ENCODE peak calls at places on chromosome 17, in nine cellular contexts. Z, V, S, L, W, G, Q, U and E are unnamed samples.

GRCh38 chr17:62931101-62931500 is 34.9 kb upstream of the TANC2 start:
- DNase-seq in Z (no peak), V (no peak), S (no peak), L (no peak), W (no peak), G (no peak), Q (peak), U (no peak), E (peak)

GRCh38 chr17:27072885-27073284 is 221.0 kb upstream of the WSB1 start:
- DNase-seq in Z (no peak), V (no peak), S (no peak), L (no peak), W (no peak), G (no peak), Q (no peak), U (no peak), E (no peak)

GRCh38 chr17:63524051-63524450 is 893 bp downstream of the KCNH6 start:
- DNase-seq in Z (no peak), V (no peak), S (no peak), L (no peak), W (no peak), G (no peak), Q (no peak), U (no peak), E (no peak)

GRCh38 chr17:77738666-77739531 is 219.6 kb upstream of the TNRC6C start:
- DNase-seq in Z (no peak), V (peak), S (no peak), L (no peak), W (peak), G (peak), Q (no peak), U (no peak), E (no peak)

GRCh38 chr17:14791221-14791620 is 473.9 kb downstream of the PMP22 start:
- DNase-seq in Z (no peak), V (no peak), S (no peak), L (no peak), W (no peak), G (no peak), Q (no peak), U (no peak), E (peak)

GRCh38 chr17:19645608-19646250 is 2.8 kb upstream of the ALDH3A2 start:
- DNase-seq in Z (peak), V (no peak), S (peak), L (no peak), W (peak), G (peak), Q (no peak), U (peak), E (peak)

GRCh38 chr17:45579529-45580495 is 89.3 kb upstream of the PLEKHM1 start:
- DNase-seq in Z (no peak), V (no peak), S (peak), L (no peak), W (no peak), G (no peak), Q (no peak), U (peak), E (no peak)

GRCh38 chr17:48486557-48486956 is 44.3 kb downstream of the HOXB1 start:
- DNase-seq in Z (no peak), V (no peak), S (no peak), L (peak), W (no peak), G (no peak), Q (peak), U (peak), E (peak)

GRCh38 chr17:77706938-77707337 is 251.6 kb upstream of the TNRC6C start:
- DNase-seq in Z (no peak), V (no peak), S (no peak), L (no peak), W (no peak), G (no peak), Q (no peak), U (no peak), E (no peak)

GRCh38 chr17:10036511-10037061 is 131.5 kb upstream of the RCVRN start:
- DNase-seq in Z (no peak), V (peak), S (no peak), L (no peak), W (no peak), G (peak), Q (peak), U (no peak), E (no peak)

GRCh38 chr17:60573139-60573975 is 26.6 kb upstream of the PPM1D start:
- DNase-seq in Z (no peak), V (no peak), S (peak), L (peak), W (no peak), G (no peak), Q (peak), U (no peak), E (no peak)

GRCh38 chr17:75402038-75402437 is 3.4 kb downstream of the GRB2 start:
- DNase-seq in Z (no peak), V (no peak), S (no peak), L (no peak), W (no peak), G (no peak), Q (no peak), U (no peak), E (no peak)

GRCh38 chr17:75404739-75405364 is 626 bp downstream of the GRB2 start:
- DNase-seq in Z (peak), V (no peak), S (peak), L (peak), W (peak), G (peak), Q (peak), U (peak), E (peak)

GRCh38 chr17:75405365-75406221 is at the start of gene GRB2:
- DNase-seq in Z (peak), V (peak), S (peak), L (peak), W (peak), G (peak), Q (peak), U (peak), E (peak)

GRCh38 chr17:75406222-75406615 is 741 bp upstream of the GRB2 start:
- DNase-seq in Z (no peak), V (no peak), S (no peak), L (no peak), W (peak), G (no peak), Q (peak), U (no peak), E (no peak)

DNA sequence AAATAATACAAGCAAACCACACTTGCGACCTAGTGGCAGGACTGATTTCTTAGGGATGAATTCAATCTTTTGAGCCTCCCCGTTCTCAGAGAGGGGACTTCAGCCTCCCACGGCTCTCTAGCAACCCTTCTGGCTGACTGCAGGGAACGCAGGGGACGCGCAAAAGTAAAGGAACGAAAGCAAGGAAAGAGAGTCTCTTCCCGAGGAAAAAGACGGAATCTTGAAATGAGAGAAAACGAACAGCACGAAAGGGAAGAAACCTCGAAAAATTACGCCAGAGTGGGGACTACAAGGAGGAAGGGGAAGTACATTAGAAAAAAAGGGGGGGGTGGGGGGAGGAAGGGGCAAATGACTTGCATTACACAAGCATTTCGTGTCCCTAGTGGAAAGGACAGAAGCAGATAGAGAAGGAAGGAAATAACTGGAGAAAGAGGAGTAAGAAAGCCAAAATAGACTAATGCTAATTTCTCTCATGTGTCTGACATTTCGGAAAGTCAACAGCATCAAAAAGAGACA is 1.2 kb downstream of the GRB2 start:
- DNase-seq in Z (peak), V (peak), S (peak), L (peak), W (peak), G (peak), Q (peak), U (peak), E (peak)
- TF ChIP-seq CTCF in Z (peak), V (peak), S (peak), L (peak), W (peak), G (peak), Q (peak), U (peak), E (peak)

DNA sequence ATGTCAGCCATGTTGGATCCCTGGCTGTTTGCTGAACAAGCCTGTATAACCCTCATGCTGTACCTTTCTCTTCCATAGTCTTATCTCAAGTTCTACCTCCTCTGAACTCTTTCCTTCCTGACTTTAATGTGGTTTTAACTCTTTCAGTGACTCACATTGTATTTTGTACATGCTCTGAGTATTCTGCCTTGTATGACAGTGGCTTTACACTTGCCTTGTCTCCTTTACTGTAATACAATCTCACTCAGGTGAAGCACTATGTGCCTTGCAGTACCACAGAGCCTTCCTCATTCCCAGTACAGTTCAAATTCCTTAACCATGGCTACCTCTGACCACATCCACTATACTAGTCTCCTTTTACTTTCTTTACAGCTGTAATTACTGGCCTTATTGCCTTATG is 14.1 kb downstream of the PSMD11 start:
- DNase-seq in Z (no peak), V (no peak), S (no peak), L (no peak), W (no peak), G (no peak), Q (no peak), U (no peak), E (no peak)
- TF ChIP-seq CTCF in Z (no peak), V (no peak), S (no peak), L (no peak), W (no peak), G (no peak), Q (no peak), U (no peak), E (no peak)

GRCh38 chr17:1933875-1934715 is 91.0 kb downstream of the RTN4RL1 start:
- DNase-seq in Z (no peak), V (no peak), S (no peak), L (no peak), W (no peak), G (no peak), Q (no peak), U (no peak), E (no peak)

GRCh38 chr17:1934901-1935300 is 90.2 kb downstream of the RTN4RL1 start:
- DNase-seq in Z (no peak), V (no peak), S (no peak), L (no peak), W (no peak), G (no peak), Q (no peak), U (no peak), E (no peak)

GRCh38 chr17:1929896-1930750 is 95.0 kb downstream of the RTN4RL1 start:
- DNase-seq in Z (no peak), V (no peak), S (no peak), L (no peak), W (no peak), G (no peak), Q (no peak), U (no peak), E (no peak)

GRCh38 chr17:1928976-1929375 is 96.2 kb downstream of the RTN4RL1 start:
- DNase-seq in Z (no peak), V (no peak), S (no peak), L (no peak), W (no peak), G (peak), Q (no peak), U (no peak), E (no peak)

DNA sequence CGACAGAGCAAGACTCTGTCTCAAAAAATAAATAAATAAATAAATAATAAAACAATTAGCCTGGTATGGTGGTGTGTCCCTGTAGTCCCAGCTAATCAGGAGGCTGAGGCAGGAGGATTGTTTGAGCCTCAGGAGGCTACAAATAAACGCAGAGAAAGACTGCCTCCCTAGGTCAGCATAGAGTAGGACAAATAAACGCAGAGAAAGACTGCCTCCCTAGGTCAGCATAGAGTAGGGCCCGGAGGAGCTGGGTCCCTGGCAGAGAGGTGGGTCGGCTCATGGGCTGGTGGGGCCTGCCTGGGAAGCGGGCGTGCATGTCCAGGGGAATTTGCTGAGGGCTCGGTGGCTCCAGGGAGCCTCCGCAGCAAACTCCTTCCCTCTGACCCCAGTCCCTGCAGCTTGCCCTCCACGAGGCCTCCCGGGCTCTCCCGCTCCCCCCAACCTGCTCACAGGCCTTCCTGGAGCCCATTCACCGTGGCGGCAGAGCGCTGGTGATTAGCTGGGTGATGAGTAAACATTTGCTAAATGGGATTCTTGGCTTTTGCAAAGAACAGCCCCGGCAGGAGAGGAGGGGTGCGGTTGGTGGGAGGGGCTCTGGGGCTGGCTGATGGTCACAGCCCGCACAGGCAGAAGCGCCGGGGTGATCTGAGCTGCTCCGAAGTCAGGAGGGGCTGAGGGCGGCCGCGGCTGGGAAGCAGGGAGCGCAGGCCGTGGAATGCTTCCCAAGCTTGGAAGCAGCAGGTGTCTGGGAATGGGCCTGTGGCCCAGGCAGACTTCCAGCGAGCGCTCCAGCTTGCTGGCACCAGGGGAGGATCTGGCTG is 93.2 kb downstream of the RTN4RL1 start:
- DNase-seq in Z (no peak), V (no peak), S (peak), L (peak), W (no peak), G (peak), Q (no peak), U (no peak), E (peak)
- TF ChIP-seq CTCF in Z (no peak), V (no peak), S (no peak), L (no peak), W (no peak), G (no peak), Q (no peak), U (no peak), E (no peak)

GRCh38 chr17:56142325-56142724 is 10.9 kb upstream of the ANKFN1 start:
- DNase-seq in Z (no peak), V (no peak), S (no peak), L (no peak), W (no peak), G (no peak), Q (peak), U (no peak), E (peak)
- TF ChIP-seq CTCF in Z (no peak), V (no peak), S (no peak), L (no peak), W (no peak), G (no peak), Q (no peak), U (no peak), E (no peak)

GRCh38 chr17:74737299-74738050 is 419 bp downstream of the RAB37 start:
- DNase-seq in Z (peak), V (no peak), S (peak), L (peak), W (no peak), G (no peak), Q (no peak), U (peak), E (peak)

GRCh38 chr17:74739227-74739831 is 2.3 kb downstream of the RAB37 start:
- DNase-seq in Z (no peak), V (no peak), S (no peak), L (no peak), W (no peak), G (no peak), Q (no peak), U (no peak), E (no peak)

GRCh38 chr17:74734256-74734655 is 2.8 kb upstream of the RAB37 start:
- DNase-seq in Z (no peak), V (no peak), S (no peak), L (no peak), W (no peak), G (no peak), Q (no peak), U (no peak), E (no peak)

GRCh38 chr17:74738051-74738996 is 1.3 kb downstream of the RAB37 start:
- DNase-seq in Z (no peak), V (no peak), S (no peak), L (peak), W (no peak), G (no peak), Q (no peak), U (peak), E (no peak)

DNA sequence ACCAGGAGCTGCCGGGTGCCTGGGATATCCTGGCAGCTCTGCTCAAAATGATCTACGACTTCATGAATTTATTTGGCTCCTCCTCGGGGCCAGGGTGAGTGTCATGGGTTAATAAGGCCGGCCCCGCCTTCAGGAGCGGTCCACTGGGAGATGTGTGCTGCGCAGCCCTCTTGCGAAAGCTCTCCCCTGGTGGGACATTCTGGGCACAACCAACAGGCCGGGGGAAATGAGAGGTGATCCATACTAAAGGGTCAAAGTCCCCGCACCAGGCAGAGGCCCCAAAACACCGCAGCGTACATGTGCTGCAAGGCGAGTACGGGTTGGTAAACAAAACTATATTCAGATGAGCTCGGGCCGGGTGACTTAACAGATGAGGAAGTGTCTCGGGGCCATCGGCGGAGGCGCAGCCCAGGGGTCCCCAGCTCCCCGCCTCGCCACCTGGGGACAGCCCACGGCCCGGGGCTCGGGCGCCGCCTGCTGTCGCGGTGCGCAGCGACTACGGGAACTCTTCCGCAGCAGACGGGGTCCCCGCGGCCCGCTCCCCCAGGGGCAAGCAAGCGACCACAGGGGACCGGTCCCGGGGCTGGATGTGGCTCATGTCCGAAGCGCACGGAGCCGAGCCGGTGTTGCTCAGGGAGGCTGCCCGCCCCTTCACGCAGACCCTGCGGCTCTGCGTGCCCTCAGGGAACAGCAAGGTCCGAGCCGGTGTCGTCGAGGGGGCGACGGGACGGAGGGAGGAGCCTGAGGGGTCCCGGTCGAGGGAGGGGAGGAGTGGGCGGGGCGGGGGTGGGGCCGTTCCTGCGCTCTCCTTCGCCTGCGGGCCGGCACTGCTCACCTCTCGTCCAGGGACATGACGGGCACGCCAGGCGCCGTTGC is at the start of gene RAB37:
- DNase-seq in Z (peak), V (no peak), S (peak), L (peak), W (no peak), G (no peak), Q (no peak), U (peak), E (peak)
- TF ChIP-seq CTCF in Z (peak), V (peak), S (peak), L (peak), W (no peak), G (peak), Q (no peak), U (peak), E (no peak)